ENCODE peak calls at places on chromosomes 4 and X, in five cellular contexts. W is lower leg skin, J is fibroblast of lung, U is cardiac muscle cell, D is left lung. B is an unnamed sample.

GRCh38 chr4:3680656-3681055 is 85.5 kb upstream of the ADRA2C start:
- DNase-seq in U (no peak), D (peak; percentile 43), J (no peak), W (no peak), B (no peak)

GRCh38 chrX:118983513-118983912 is 9.1 kb downstream of the LONRF3 start:
- DNase-seq in W (no peak), U (no peak), J (no peak), D (no peak), B (no peak)

GRCh38 chr4:38803833-38804653 is 548 bp downstream of the TLR1 start:
- DNase-seq in U (no peak), D (no peak), J (no peak), W (no peak), B (no peak)

GRCh38 chr4:62970846-62971245 is 1438.4 kb downstream of the TECRL start:
- DNase-seq in D (no peak), U (no peak), W (no peak), J (no peak), B (no peak)

GRCh38 chr4:53015681-53016080 is 153.6 kb downstream of the RASL11B start:
- DNase-seq in W (no peak), D (no peak), U (peak; percentile 75), J (peak; percentile 55), B (no peak)

GRCh38 chr4:30396772-30397475 is 323.2 kb upstream of the PCDH7 start:
- DNase-seq in D (no peak), W (no peak), J (peak; percentile 54), U (no peak), B (no peak)

GRCh38 chrX:23228950-23229448 is 105.7 kb upstream of the PTCHD1 start:
- DNase-seq in W (no peak), J (no peak), D (no peak), U (peak; percentile 76), B (no peak)

GRCh38 chr4:20195071-20195885 is 56.4 kb upstream of the SLIT2 start:
- DNase-seq in J (peak; percentile 72), D (no peak), W (no peak), U (no peak), B (no peak)

GRCh38 chr4:69888336-69888735 is 28.4 kb upstream of the SULT1E1 start:
- DNase-seq in U (no peak), W (no peak), J (peak; percentile 37), D (no peak), B (no peak)

GRCh38 chr4:113109106-113109740 is 59.8 kb downstream of the ANK2 start:
- DNase-seq in J (no peak), D (no peak), W (no peak), U (no peak), B (no peak)

GRCh38 chrX:43615677-43616076 is 40.4 kb upstream of the MAOA start:
- DNase-seq in U (peak; percentile 22), D (no peak), J (no peak), W (peak; percentile 15), B (no peak)

GRCh38 chr4:1693131-1693896 is 9.2 kb upstream of the FAM53A start:
- DNase-seq in U (peak; percentile 84), D (peak; percentile 91), J (peak; percentile 67), W (peak; percentile 59), B (peak; percentile 38)

GRCh38 chrX:46545111-46546005 is at the start of gene ZNF674:
- DNase-seq in J (peak; percentile 87), D (peak; percentile 97), U (peak; percentile 93), W (peak; percentile 88), B (peak; percentile 52)
- H3K4me3 ChIP-seq in J (peak within 1 kb of the TSS; percentile 75), D (peak within 1 kb of the TSS; percentile 70), U (peak within 1 kb of the TSS; percentile 42), W (peak within 1 kb of the TSS; percentile 59), B (peak within 1 kb of the TSS; percentile 83)

GRCh38 chrX:148500428-148501120 is at the start of gene AFF2:
- DNase-seq in W (no peak), U (peak; percentile 52), J (peak; percentile 24), D (peak; percentile 84), B (no peak)
- H3K4me3 ChIP-seq in W (peak within 1 kb of the TSS; percentile 20), U (peak within 1 kb of the TSS; percentile 78), J (peak within 1 kb of the TSS; percentile 23), D (peak within 1 kb of the TSS; percentile 46), B (peak within 1 kb of the TSS; percentile 45)

DNA sequence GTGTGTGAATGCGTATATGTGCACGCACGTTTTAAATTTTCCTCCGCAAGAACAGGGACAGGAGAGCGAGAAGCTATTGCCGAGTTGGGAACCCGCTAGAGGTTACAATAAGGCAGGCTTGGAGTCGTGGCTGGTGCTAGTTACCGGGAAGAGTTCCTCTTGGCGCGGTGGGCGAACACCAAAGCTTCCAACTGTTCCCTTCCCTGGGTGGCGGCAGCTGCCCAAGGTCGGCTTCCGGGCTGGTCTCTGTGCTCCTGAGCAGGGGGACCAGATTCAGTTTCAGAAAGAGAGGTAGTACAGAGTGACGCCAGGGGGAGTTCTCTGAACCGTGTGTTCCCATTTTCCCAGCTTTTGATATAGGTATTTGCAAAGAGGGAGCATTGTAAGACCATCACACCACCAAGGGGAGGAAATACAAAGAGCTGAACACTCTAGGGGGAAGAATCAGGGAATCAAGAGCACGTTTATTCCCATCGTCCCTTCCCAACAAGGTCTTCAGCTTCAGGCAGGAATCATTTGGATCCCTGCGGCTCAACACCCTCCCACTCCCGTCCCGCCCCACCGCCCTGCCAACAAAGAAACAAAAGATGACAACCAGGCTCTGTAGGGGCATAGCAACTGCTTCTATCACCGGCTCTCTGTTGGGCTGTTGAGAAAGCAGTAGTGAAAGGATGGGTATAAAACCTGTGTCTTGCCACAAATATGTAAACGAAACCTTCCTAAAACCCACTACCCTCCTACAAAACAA is 113.6 kb upstream of the TEX13C start:
- DNase-seq in J (no peak), D (no peak), U (peak; percentile 54), W (no peak), B (no peak)
- H3K4me3 ChIP-seq in J (no peak overlapping the region), D (peak overlapping the region; percentile 37), U (peak overlapping the region; percentile 35), W (no peak overlapping the region), B (peak overlapping the region; percentile 17)

GRCh38 chrX:126165401-126165720 is 728 bp downstream of the DCAF12L2 start:
- DNase-seq in J (no peak), U (no peak), D (no peak), W (no peak), B (no peak)
- H3K4me3 ChIP-seq in J (no peak overlapping the region), U (peak overlapping the region; percentile 40), D (no peak overlapping the region), W (no peak overlapping the region), B (no peak overlapping the region)

DNA sequence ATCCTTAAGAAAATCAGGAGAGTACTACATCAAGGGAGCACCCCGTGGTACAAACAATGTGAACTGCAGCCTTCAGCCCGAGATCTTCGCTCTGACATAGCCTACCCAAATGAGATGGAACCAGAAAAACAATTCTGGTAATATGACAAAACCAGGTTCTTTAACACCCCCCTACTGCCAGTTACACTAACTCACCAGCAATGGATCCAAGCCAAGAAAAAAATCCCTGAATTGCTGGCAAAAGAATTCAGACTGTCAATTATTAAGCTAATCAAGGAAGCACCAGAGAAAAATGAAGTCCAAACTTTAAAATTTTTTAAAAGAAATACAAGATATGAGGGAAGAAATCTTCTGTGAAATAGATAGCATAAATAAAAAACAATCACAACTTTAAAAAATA is 101.7 kb upstream of the KLF8 start:
- DNase-seq in W (no peak), U (no peak), J (no peak), D (no peak), B (no peak)
- H3K4me3 ChIP-seq in W (no peak overlapping the region), U (no peak overlapping the region), J (no peak overlapping the region), D (no peak overlapping the region), B (no peak overlapping the region)

DNA sequence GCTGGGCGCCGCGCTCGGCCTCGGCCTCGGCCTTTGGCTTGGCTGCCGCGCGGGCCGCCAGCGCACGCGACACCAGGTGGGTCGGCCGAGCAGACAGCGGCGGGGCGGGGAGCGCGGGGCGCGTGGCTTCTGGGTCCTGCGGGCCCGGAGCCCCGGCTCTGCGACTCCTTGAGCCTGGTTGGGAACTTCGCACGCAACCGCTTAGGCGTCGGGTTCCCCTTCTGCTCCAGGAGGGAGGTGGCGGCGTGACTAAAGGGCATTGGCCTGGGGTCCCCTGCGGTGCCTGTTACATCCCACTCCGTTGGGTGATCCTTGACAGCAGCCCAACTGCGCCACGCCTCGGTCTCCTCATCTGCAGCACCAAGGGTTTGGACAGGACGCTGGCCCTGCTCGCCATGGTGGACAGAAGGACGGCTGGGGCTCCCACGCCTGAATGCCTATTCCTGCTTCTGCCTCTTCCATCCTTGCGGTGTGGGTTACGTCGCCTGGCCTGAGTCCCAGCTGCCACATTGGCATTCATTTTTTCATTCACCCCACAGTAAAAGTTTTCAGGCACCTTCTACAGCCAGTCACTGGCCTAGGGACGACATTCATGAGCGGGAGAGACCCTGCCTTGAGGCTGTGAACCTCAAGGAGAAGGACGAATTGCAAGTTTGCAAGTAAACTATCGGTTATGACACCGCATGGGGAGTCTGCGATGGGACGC is 631 bp downstream of the EVC start:
- DNase-seq in D (no peak), J (peak; percentile 74), U (no peak), W (no peak), B (no peak)
- H3K4me3 ChIP-seq in D (peak overlapping the region; percentile 45), J (peak overlapping the region; percentile 60), U (peak overlapping the region; percentile 40), W (no peak overlapping the region), B (peak overlapping the region; percentile 65)

DNA sequence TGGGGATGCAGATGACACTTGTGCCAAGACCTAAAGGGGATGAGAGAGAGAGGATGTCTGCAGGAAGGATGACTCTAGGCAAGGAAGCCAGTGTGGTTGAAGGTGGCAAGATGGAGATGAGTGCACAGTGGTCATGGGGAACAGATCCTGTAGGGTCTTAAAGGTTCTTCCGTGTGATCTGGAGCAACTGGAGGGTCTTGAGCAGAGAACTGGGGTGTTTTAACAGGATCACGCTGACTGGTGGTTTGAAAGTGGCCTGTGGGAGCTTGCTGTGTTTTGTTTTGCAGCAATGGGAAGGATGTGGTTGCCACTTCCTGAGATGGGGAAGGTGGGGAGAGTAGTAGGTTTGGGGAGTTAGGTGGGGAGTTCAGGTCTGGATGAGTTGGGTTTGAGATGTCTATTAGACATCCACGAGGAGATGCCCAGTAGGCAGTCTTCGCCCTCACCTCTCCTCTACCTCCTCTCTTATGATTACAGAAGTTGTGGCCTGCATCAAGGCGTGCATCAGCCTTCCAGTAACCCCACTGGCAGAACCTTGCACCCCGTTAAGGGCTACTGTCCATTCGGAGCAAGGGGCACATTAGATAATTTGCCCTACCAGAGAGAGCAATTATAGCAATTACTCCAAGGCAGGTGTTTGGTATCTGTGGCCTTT is 1.4 kb upstream of the STBD1 start:
- DNase-seq in W (no peak), J (no peak), U (no peak), D (no peak), B (no peak)
- H3K4me3 ChIP-seq in W (no peak overlapping the region), J (peak overlapping the region; percentile 88), U (peak overlapping the region; percentile 94), D (peak overlapping the region; percentile 67), B (peak overlapping the region; percentile 85)

GRCh38 chr4:157978680-157979361 is 194.0 kb downstream of the GASK1B start:
- DNase-seq in W (peak; percentile 27), D (no peak), U (peak; percentile 77), J (peak; percentile 68), B (peak; percentile 21)
- H3K4me3 ChIP-seq in W (no peak overlapping the region), D (no peak overlapping the region), U (no peak overlapping the region), J (no peak overlapping the region), B (no peak overlapping the region)

DNA sequence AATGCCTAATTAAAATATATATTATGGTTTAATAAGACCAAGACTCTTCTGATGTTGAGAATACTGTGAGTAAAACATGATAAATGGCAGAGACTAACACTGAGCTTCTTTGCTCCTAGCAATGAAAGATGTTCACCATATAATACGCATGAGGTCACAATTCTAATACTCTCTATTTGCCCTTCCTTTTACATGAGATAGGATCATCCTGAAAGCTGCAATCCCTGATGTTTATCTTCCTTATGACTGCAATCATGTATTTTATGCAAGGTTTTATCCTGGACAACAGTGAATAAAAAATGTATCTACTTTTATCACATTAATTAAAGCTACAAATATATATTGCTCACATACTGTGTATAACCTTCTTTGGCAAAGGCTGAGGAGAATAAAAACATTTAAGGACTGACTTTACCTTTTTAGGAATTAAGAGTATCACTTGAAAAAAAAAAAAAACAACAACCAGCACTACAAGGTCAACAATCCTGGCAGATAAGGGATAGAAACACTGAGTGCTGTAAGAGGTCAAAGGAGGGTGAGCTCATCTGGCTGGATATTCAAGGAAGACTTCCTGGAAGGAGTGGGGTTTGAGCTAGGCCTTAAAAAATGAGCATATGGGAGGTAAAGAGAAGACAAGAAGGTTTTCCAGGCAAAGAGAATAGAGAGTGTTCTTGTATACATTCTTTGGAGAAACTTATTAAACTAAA is 99.9 kb downstream of the AREG start:
- DNase-seq in D (no peak), J (peak; percentile 32), U (no peak), W (no peak), B (no peak)
- H3K4me3 ChIP-seq in D (no peak overlapping the region), J (no peak overlapping the region), U (no peak overlapping the region), W (no peak overlapping the region), B (no peak overlapping the region)

B was measured in retinal pigment epithelial cell.